ENCODE peak calls at places on chromosomes 3 and 15, in ten cellular contexts. U is PC-9, L is endodermal cell, N is lower lobe of right lung, M is mammary epithelial cell, I is HFF-Myc, H is fibroblast of lung, P is cardiac fibroblast, Y is fibroblast of mammary gland, K is IMR-90. R is an unnamed sample.

GRCh38 chr15:81774309-81774708 is 271.5 kb downstream of the MEX3B start:
- DNase-seq in I (no peak), N (no peak), K (no peak), Y (no peak), M (no peak), P (no peak), L (no peak), U (no peak), H (no peak), R (no peak)

GRCh38 chr15:79967331-79968182 is 3.4 kb downstream of the BCL2A1 start:
- DNase-seq in I (no peak), N (no peak), H (no peak), Y (no peak), K (no peak), L (no peak), P (peak; percentile 44), U (no peak), M (no peak), R (peak; percentile 68)

GRCh38 chr15:58539548-58539947 is 107.8 kb downstream of the LIPC start:
- DNase-seq in N (no peak), U (no peak), L (peak; percentile 22), P (no peak), K (no peak), M (no peak), Y (no peak), H (no peak), I (no peak), R (no peak)

GRCh38 chr3:23442598-23443383 is 239.7 kb downstream of the UBE2E2 start:
- DNase-seq in I (peak; percentile 53), M (peak; percentile 23), U (no peak), K (peak; percentile 59), Y (peak; percentile 63), L (no peak), N (no peak), P (peak; percentile 18), H (peak; percentile 42), R (peak; percentile 14)

GRCh38 chr15:99476413-99477222 is 89.2 kb upstream of the MEF2A start:
- DNase-seq in U (peak; percentile 75), H (peak; percentile 99), N (peak; percentile 62), Y (peak; percentile 99), I (peak; percentile 83), L (no peak), M (peak; percentile 98), K (peak; percentile 100), P (peak; percentile 99), R (peak; percentile 99)

GRCh38 chr3:55000546-55000945 is 72.7 kb upstream of the LRTM1 start:
- DNase-seq in H (peak; percentile 88), M (peak; percentile 35), N (no peak), Y (peak; percentile 90), U (peak; percentile 66), I (peak; percentile 75), L (no peak), K (peak; percentile 93), P (peak; percentile 87), R (peak; percentile 52)

GRCh38 chr3:7194081-7194835 is 333.3 kb downstream of the GRM7 start:
- DNase-seq in Y (no peak), I (no peak), U (no peak), M (peak; percentile 85), L (no peak), H (no peak), K (no peak), P (no peak), N (no peak), R (peak; percentile 73)

GRCh38 chr3:124985358-124985757 is 50.8 kb upstream of the MUC13 start:
- DNase-seq in I (peak; percentile 58), H (peak; percentile 86), L (no peak), P (peak; percentile 89), K (peak; percentile 83), U (peak; percentile 52), N (no peak), Y (peak; percentile 83), M (peak; percentile 18), R (peak; percentile 66)

GRCh38 chr3:33790091-33790490 is 8.3 kb upstream of the PDCD6IP start:
- DNase-seq in P (no peak), U (peak; percentile 45), K (no peak), N (no peak), Y (no peak), L (no peak), H (no peak), I (no peak), M (peak; percentile 79), R (peak; percentile 67)

GRCh38 chr3:33791477-33792166 is 6.8 kb upstream of the PDCD6IP start:
- DNase-seq in I (no peak), H (peak; percentile 29), K (peak; percentile 41), N (peak; percentile 57), M (peak; percentile 100), L (no peak), P (peak; percentile 70), U (peak; percentile 40), Y (peak; percentile 83), R (peak; percentile 99)

GRCh38 chr3:33787328-33788009 is 11.0 kb upstream of the PDCD6IP start:
- DNase-seq in N (peak; percentile 53), U (no peak), L (peak; percentile 89), P (peak; percentile 82), I (no peak), Y (peak; percentile 72), H (peak; percentile 77), M (peak; percentile 58), K (peak; percentile 72), R (peak; percentile 77)

GRCh38 chr3:33789183-33789954 is 9.1 kb upstream of the PDCD6IP start:
- DNase-seq in Y (no peak), I (no peak), L (peak; percentile 69), P (no peak), K (no peak), M (no peak), H (no peak), U (no peak), N (no peak), R (no peak)

GRCh38 chr3:33786565-33787327 is 11.7 kb upstream of the PDCD6IP start:
- DNase-seq in K (no peak), I (no peak), N (no peak), Y (no peak), P (no peak), L (peak; percentile 57), M (no peak), U (no peak), H (no peak), R (no peak)
- H3K4me3 ChIP-seq in K (no peak overlapping the region), I (no peak overlapping the region), N (peak overlapping the region; percentile 20), Y (peak overlapping the region; percentile 37), P (peak overlapping the region; percentile 30), L (no peak overlapping the region), M (no peak overlapping the region), U (no peak overlapping the region), H (peak overlapping the region; percentile 38), R (no peak overlapping the region)

GRCh38 chr15:66799242-66799641 is 97.2 kb downstream of the SMAD6 start:
- DNase-seq in K (no peak), P (no peak), H (no peak), Y (no peak), U (no peak), L (no peak), M (no peak), N (no peak), I (no peak), R (no peak)

GRCh38 chr15:66797921-66798320 is 95.9 kb downstream of the SMAD6 start:
- DNase-seq in I (no peak), H (no peak), K (no peak), Y (no peak), N (no peak), U (no peak), M (no peak), L (peak; percentile 30), P (no peak), R (no peak)

GRCh38 chr15:66800584-66801235 is 98.7 kb downstream of the SMAD6 start:
- DNase-seq in N (no peak), I (no peak), U (no peak), P (no peak), L (peak; percentile 53), H (no peak), M (no peak), Y (peak; percentile 13), K (no peak), R (no peak)

GRCh38 chr15:66796343-66796742 is 94.3 kb downstream of the SMAD6 start:
- DNase-seq in I (no peak), Y (no peak), L (no peak), N (no peak), H (no peak), P (no peak), K (no peak), U (no peak), M (no peak), R (no peak)

DNA sequence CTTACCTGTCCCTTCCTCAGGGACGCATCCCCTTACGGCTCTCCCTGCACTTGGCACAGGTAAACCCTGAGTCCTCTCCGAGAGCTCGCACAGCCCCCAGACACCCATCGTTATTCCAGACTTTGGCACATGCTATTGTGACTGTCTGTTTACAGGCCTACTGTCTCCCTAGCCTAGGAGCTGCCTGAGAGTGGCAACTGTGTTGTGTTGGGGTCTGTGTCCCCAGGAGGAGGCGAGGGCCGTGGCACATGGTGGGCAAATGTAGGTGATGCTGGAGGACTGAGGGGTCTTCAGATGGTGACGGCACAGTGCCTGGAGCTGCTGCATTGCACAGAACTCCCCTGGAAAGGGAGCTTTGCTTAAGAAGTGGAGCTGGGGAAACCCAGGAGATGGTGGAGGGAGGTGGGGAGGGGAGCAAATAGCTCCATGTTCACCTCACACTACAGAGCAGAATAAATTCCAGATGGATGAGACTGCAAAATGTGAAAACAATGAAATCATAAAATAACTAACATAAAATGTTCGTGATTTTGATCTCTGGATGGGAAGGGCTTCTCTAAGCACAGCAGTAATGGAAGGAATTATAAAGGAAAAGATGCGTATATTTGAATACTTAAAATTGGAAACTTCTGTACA is 96.5 kb downstream of the SMAD6 start:
- DNase-seq in U (no peak), L (peak; percentile 42), I (no peak), H (peak; percentile 51), N (no peak), K (peak; percentile 87), P (peak; percentile 78), M (no peak), Y (no peak), R (no peak)
- H3K4me3 ChIP-seq in U (no peak overlapping the region), L (no peak overlapping the region), I (no peak overlapping the region), H (no peak overlapping the region), N (no peak overlapping the region), K (no peak overlapping the region), P (no peak overlapping the region), M (no peak overlapping the region), Y (no peak overlapping the region), R (no peak overlapping the region)

GRCh38 chr15:48945386-48945785 is 18.3 kb downstream of the SHC4 start:
- DNase-seq in M (peak; percentile 86), Y (no peak), P (peak; percentile 75), L (no peak), I (no peak), N (no peak), H (no peak), K (no peak), U (no peak), R (peak; percentile 36)
- H3K4me3 ChIP-seq in M (no peak overlapping the region), Y (no peak overlapping the region), P (no peak overlapping the region), L (no peak overlapping the region), I (no peak overlapping the region), N (no peak overlapping the region), H (no peak overlapping the region), K (no peak overlapping the region), U (no peak overlapping the region), R (no peak overlapping the region)

DNA sequence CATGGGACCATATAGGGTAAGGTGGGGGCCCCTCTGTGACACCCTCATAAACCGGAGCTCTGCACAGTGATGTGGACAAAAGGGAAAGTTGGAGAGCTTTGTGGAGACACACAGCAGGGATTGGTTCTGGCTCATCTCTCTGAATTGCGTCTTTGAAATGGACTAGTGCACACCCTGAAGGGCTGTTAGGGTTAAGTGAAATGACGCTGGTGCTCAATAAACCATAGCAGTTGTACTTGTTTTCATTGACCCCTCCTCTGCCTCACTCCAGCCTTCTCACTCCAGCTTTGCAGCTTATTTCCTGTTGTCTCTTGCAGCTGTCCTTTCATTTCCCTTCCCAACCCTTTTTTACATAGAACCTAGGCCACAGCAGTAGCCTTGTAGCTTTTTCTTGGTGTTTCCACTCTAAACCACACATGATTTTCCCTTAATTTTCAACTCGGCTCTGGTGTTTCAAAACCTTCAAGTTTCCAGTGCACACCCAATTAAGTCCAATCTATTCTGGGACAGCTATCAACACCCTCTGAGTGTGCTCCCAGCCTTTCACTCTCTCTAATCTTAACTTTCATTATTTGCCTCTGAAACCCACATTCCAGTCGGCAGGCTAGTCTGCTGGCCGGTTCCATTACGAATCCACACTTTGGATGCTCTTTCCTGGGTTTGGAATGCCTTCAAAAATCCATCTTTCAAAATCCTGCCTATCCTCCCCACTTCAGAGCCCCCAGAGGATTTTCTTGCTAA is 6.4 kb downstream of the C3orf52 start:
- DNase-seq in P (peak; percentile 18), U (no peak), M (no peak), I (no peak), N (no peak), Y (no peak), L (no peak), H (peak; percentile 24), K (peak; percentile 37), R (no peak)
- H3K4me3 ChIP-seq in P (no peak overlapping the region), U (no peak overlapping the region), M (no peak overlapping the region), I (no peak overlapping the region), N (no peak overlapping the region), Y (no peak overlapping the region), L (peak overlapping the region; percentile 64), H (no peak overlapping the region), K (no peak overlapping the region), R (no peak overlapping the region)